ENCODE peak calls at places on chromosomes 2 and 18, in five cellular contexts. One of them, this sample, is unnamed.

GRCh38 chr2:71861186-71862160 is 286.2 kb downstream of the CYP26B1 start:
- DNase-seq in pancreas: no peak
- DNase-seq in activated T-cell treated with anti-CD3 and anti-CD28 coated beads for 1 hour: no peak
- DNase-seq in kidney tubule cell: no peak
- DNase-seq in stimulated activated CD8-positive, alpha-beta memory T cell treated with anti-CD3 and anti-CD28 coated beads, Interleukin-7, amount 100 ng/mL, for 1 hour: no peak
- DNase-seq in this sample: no peak

GRCh38 chr2:227482638-227483340 is 10.8 kb downstream of the AGFG1 start:
- DNase-seq in pancreas: no peak
- DNase-seq in stimulated activated CD8-positive, alpha-beta memory T cell treated with anti-CD3 and anti-CD28 coated beads, Interleukin-7, amount 100 ng/mL, for 1 hour: no peak
- DNase-seq in activated T-cell treated with anti-CD3 and anti-CD28 coated beads for 1 hour: no peak
- DNase-seq in kidney tubule cell: no peak
- DNase-seq in this sample: no peak

GRCh38 chr2:150705357-150705756 is 217.9 kb upstream of the RND3 start:
- DNase-seq in activated T-cell treated with anti-CD3 and anti-CD28 coated beads for 1 hour: no peak
- DNase-seq in stimulated activated CD8-positive, alpha-beta memory T cell treated with anti-CD3 and anti-CD28 coated beads, Interleukin-7, amount 100 ng/mL, for 1 hour: no peak
- DNase-seq in pancreas: no peak
- DNase-seq in kidney tubule cell: no peak
- DNase-seq in this sample: no peak

GRCh38 chr2:39661771-39662325 is 3.9 kb upstream of the TMEM178A start:
- DNase-seq in activated T-cell treated with anti-CD3 and anti-CD28 coated beads for 1 hour: no peak
- DNase-seq in kidney tubule cell: no peak
- DNase-seq in pancreas: no peak
- DNase-seq in stimulated activated CD8-positive, alpha-beta memory T cell treated with anti-CD3 and anti-CD28 coated beads, Interleukin-7, amount 100 ng/mL, for 1 hour: no peak
- DNase-seq in this sample: no peak

GRCh38 chr2:233820766-233821105 is 33.6 kb downstream of the HJURP start:
- DNase-seq in pancreas: no peak
- DNase-seq in activated T-cell treated with anti-CD3 and anti-CD28 coated beads for 1 hour: no peak
- DNase-seq in kidney tubule cell: no peak
- DNase-seq in stimulated activated CD8-positive, alpha-beta memory T cell treated with anti-CD3 and anti-CD28 coated beads, Interleukin-7, amount 100 ng/mL, for 1 hour: no peak
- DNase-seq in this sample: no peak

GRCh38 chr2:226187601-226188000 is 612.0 kb downstream of the IRS1 start:
- DNase-seq in activated T-cell treated with anti-CD3 and anti-CD28 coated beads for 1 hour: no peak
- DNase-seq in kidney tubule cell: no peak
- DNase-seq in pancreas: no peak
- DNase-seq in stimulated activated CD8-positive, alpha-beta memory T cell treated with anti-CD3 and anti-CD28 coated beads, Interleukin-7, amount 100 ng/mL, for 1 hour: no peak
- DNase-seq in this sample: no peak

GRCh38 chr18:62682396-62682795 is 32.9 kb upstream of the PHLPP1 start:
- DNase-seq in kidney tubule cell: no peak
- DNase-seq in stimulated activated CD8-positive, alpha-beta memory T cell treated with anti-CD3 and anti-CD28 coated beads, Interleukin-7, amount 100 ng/mL, for 1 hour: no peak
- DNase-seq in activated T-cell treated with anti-CD3 and anti-CD28 coated beads for 1 hour: no peak
- DNase-seq in pancreas: no peak
- DNase-seq in this sample: no peak

GRCh38 chr2:52222128-52222527 is 1190.2 kb upstream of the NRXN1 start:
- DNase-seq in activated T-cell treated with anti-CD3 and anti-CD28 coated beads for 1 hour: no peak
- DNase-seq in pancreas: no peak
- DNase-seq in kidney tubule cell: no peak
- DNase-seq in stimulated activated CD8-positive, alpha-beta memory T cell treated with anti-CD3 and anti-CD28 coated beads, Interleukin-7, amount 100 ng/mL, for 1 hour: no peak
- DNase-seq in this sample: no peak

GRCh38 chr2:169715379-169716228 is 18.0 kb upstream of the KLHL23 start:
- DNase-seq in pancreas: peak
- DNase-seq in activated T-cell treated with anti-CD3 and anti-CD28 coated beads for 1 hour: no peak
- DNase-seq in stimulated activated CD8-positive, alpha-beta memory T cell treated with anti-CD3 and anti-CD28 coated beads, Interleukin-7, amount 100 ng/mL, for 1 hour: no peak
- DNase-seq in kidney tubule cell: no peak
- DNase-seq in this sample: no peak

GRCh38 chr2:74935883-74936483 is 22.5 kb upstream of the POLE4 start:
- DNase-seq in pancreas: no peak
- DNase-seq in stimulated activated CD8-positive, alpha-beta memory T cell treated with anti-CD3 and anti-CD28 coated beads, Interleukin-7, amount 100 ng/mL, for 1 hour: no peak
- DNase-seq in activated T-cell treated with anti-CD3 and anti-CD28 coated beads for 1 hour: no peak
- DNase-seq in kidney tubule cell: peak
- DNase-seq in this sample: no peak

This sample was measured in iPS-NIHi11.